ENCODE peak calls at places on chromosome X, in four cellular contexts. One of them, this sample, is unnamed.

GRCh38 chrX:39936886-39937770 is 160.6 kb downstream of the BCOR start:
- DNase-seq in dorsolateral prefrontal cortex: no peak
- DNase-seq in AG04450: no peak
- DNase-seq in heart right ventricle: no peak
- DNase-seq in this sample: no peak

GRCh38 chrX:110531873-110532272 is 173.2 kb downstream of the RTL9 start:
- DNase-seq in dorsolateral prefrontal cortex: no peak
- DNase-seq in AG04450: no peak
- DNase-seq in heart right ventricle: no peak
- DNase-seq in this sample: no peak

GRCh38 chrX:74420194-74421035 is 878 bp upstream of the SLC16A2 start:
- DNase-seq in dorsolateral prefrontal cortex: peak; percentile 54
- DNase-seq in AG04450: peak; percentile 16
- DNase-seq in heart right ventricle: peak; percentile 77
- DNase-seq in this sample: peak; percentile 75

GRCh38 chrX:44953734-44954502 is 80.9 kb downstream of the KDM6A start:
- DNase-seq in dorsolateral prefrontal cortex: no peak
- DNase-seq in AG04450: no peak
- DNase-seq in heart right ventricle: no peak
- DNase-seq in this sample: no peak

GRCh38 chrX:17613979-17614572 is 123.2 kb upstream of the SCML1 start:
- DNase-seq in dorsolateral prefrontal cortex: no peak
- DNase-seq in AG04450: no peak
- DNase-seq in heart right ventricle: no peak
- DNase-seq in this sample: no peak

GRCh38 chrX:111041018-111041462 is 55.0 kb upstream of the PAK3 start:
- DNase-seq in dorsolateral prefrontal cortex: no peak
- DNase-seq in AG04450: peak; percentile 20
- DNase-seq in heart right ventricle: no peak
- DNase-seq in this sample: no peak

GRCh38 chrX:113539599-113540356 is 699.1 kb upstream of the AMOT start:
- DNase-seq in dorsolateral prefrontal cortex: no peak
- DNase-seq in AG04450: no peak
- DNase-seq in heart right ventricle: no peak
- DNase-seq in this sample: no peak

GRCh38 chrX:103716967-103717366 is 6.3 kb downstream of the TMEM31 start:
- DNase-seq in dorsolateral prefrontal cortex: no peak
- DNase-seq in AG04450: peak; percentile 24
- DNase-seq in heart right ventricle: no peak
- DNase-seq in this sample: no peak

GRCh38 chrX:68415289-68415688 is 18.0 kb downstream of the OPHN1 start:
- DNase-seq in dorsolateral prefrontal cortex: no peak
- DNase-seq in AG04450: no peak
- DNase-seq in heart right ventricle: peak; percentile 28
- DNase-seq in this sample: no peak

GRCh38 chrX:16666541-16666940 is 16.6 kb downstream of the S100G start:
- DNase-seq in dorsolateral prefrontal cortex: no peak
- DNase-seq in AG04450: no peak
- DNase-seq in heart right ventricle: no peak
- DNase-seq in this sample: no peak

GRCh38 chrX:150565551-150565950 is 2.9 kb upstream of the MTM1 start:
- DNase-seq in dorsolateral prefrontal cortex: no peak
- DNase-seq in AG04450: no peak
- DNase-seq in heart right ventricle: no peak
- DNase-seq in this sample: no peak

GRCh38 chrX:115560211-115560977 is 580 bp upstream of the PLS3 start:
- DNase-seq in dorsolateral prefrontal cortex: no peak
- DNase-seq in AG04450: no peak
- DNase-seq in heart right ventricle: no peak
- DNase-seq in this sample: no peak

GRCh38 chrX:5957506-5957905 is 271.2 kb downstream of the NLGN4X start:
- DNase-seq in dorsolateral prefrontal cortex: no peak
- DNase-seq in AG04450: no peak
- DNase-seq in heart right ventricle: no peak
- DNase-seq in this sample: no peak

GRCh38 chrX:43618376-43619205 is 37.5 kb upstream of the MAOA start:
- DNase-seq in dorsolateral prefrontal cortex: no peak
- DNase-seq in AG04450: no peak
- DNase-seq in heart right ventricle: no peak
- DNase-seq in this sample: no peak

GRCh38 chrX:50618788-50619558 is 148.3 kb upstream of the DGKK start:
- DNase-seq in dorsolateral prefrontal cortex: no peak
- DNase-seq in AG04450: no peak
- DNase-seq in heart right ventricle: no peak
- DNase-seq in this sample: no peak

GRCh38 chrX:114964374-114964773 is 53.0 kb downstream of the IL13RA2 start:
- DNase-seq in dorsolateral prefrontal cortex: no peak
- DNase-seq in AG04450: no peak
- DNase-seq in heart right ventricle: no peak
- DNase-seq in this sample: no peak

GRCh38 chrX:41009816-41010187 is 75.4 kb upstream of the USP9X start:
- DNase-seq in dorsolateral prefrontal cortex: no peak
- DNase-seq in AG04450: no peak
- DNase-seq in heart right ventricle: no peak
- DNase-seq in this sample: no peak

GRCh38 chrX:134807039-134807729 is 148.9 kb upstream of the PLAC1 start:
- DNase-seq in dorsolateral prefrontal cortex: peak; percentile 88
- DNase-seq in AG04450: peak; percentile 83
- DNase-seq in heart right ventricle: peak; percentile 81
- DNase-seq in this sample: peak; percentile 76

GRCh38 chrX:15855562-15856256 is 1.1 kb upstream of the AP1S2 start:
- DNase-seq in dorsolateral prefrontal cortex: no peak
- DNase-seq in AG04450: no peak
- DNase-seq in heart right ventricle: no peak
- DNase-seq in this sample: no peak

GRCh38 chrX:40282901-40283674 is 185.3 kb upstream of the BCOR start:
- DNase-seq in dorsolateral prefrontal cortex: no peak
- DNase-seq in AG04450: no peak
- DNase-seq in heart right ventricle: no peak
- DNase-seq in this sample: no peak

GRCh38 chrX:41655631-41656030 is 33.1 kb upstream of the GPR34 start:
- DNase-seq in dorsolateral prefrontal cortex: no peak
- DNase-seq in AG04450: no peak
- DNase-seq in heart right ventricle: no peak
- DNase-seq in this sample: no peak

GRCh38 chrX:16786791-16787735 is 797 bp downstream of the TXLNG start:
- DNase-seq in dorsolateral prefrontal cortex: no peak
- DNase-seq in AG04450: no peak
- DNase-seq in heart right ventricle: peak; percentile 18
- DNase-seq in this sample: no peak

GRCh38 chrX:44903842-44904530 is 31.0 kb downstream of the KDM6A start:
- DNase-seq in dorsolateral prefrontal cortex: no peak
- DNase-seq in AG04450: no peak
- DNase-seq in heart right ventricle: no peak
- DNase-seq in this sample: no peak

GRCh38 chrX:41092776-41093175 is 7.5 kb downstream of the USP9X start:
- DNase-seq in dorsolateral prefrontal cortex: no peak
- DNase-seq in AG04450: no peak
- DNase-seq in heart right ventricle: no peak
- DNase-seq in this sample: no peak

DNA sequence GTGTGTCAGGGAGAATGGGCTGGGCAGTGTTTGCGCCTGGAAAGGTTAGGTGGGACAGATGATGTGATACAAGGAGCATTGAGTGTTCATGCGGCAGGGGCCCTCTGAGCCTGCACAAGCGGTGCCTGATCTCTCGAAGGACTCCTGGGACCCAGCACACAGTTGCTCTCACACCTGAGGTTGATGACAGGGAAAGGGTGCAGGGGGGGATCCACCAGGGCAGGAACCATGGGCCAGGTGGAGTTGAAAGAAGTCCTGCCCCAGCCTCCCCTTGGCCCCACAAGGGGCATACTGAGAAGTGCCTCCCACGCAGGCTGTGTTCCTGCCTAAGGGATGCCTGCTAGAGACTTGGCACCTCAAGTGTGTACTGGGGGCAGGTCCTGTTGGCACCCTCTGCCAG is 33.1 kb downstream of the TKTL1 start:
- DNase-seq in dorsolateral prefrontal cortex: no peak
- DNase-seq in AG04450: no peak
- DNase-seq in heart right ventricle: no peak
- DNase-seq in this sample: no peak
- TF ChIP-seq CTCF in dorsolateral prefrontal cortex: no peak
- TF ChIP-seq CTCF in AG04450: no peak
- TF ChIP-seq CTCF in heart right ventricle: no peak
- TF ChIP-seq CTCF in this sample: no peak

GRCh38 chrX:130025256-130025655 is 42.8 kb downstream of the BCORL1 start:
- DNase-seq in dorsolateral prefrontal cortex: no peak
- DNase-seq in AG04450: no peak
- DNase-seq in heart right ventricle: no peak
- DNase-seq in this sample: no peak
- TF ChIP-seq CTCF in dorsolateral prefrontal cortex: no peak
- TF ChIP-seq CTCF in AG04450: no peak
- TF ChIP-seq CTCF in heart right ventricle: no peak
- TF ChIP-seq CTCF in this sample: no peak

GRCh38 chrX:47632664-47633063 is 2.9 kb upstream of the CFP start:
- DNase-seq in dorsolateral prefrontal cortex: no peak
- DNase-seq in AG04450: no peak
- DNase-seq in heart right ventricle: no peak
- DNase-seq in this sample: no peak

GRCh38 chrX:47631676-47632075 is 1.9 kb upstream of the CFP start:
- DNase-seq in dorsolateral prefrontal cortex: no peak
- DNase-seq in AG04450: no peak
- DNase-seq in heart right ventricle: no peak
- DNase-seq in this sample: no peak

GRCh38 chrX:47629419-47630210 is at the start of gene CFP:
- DNase-seq in dorsolateral prefrontal cortex: no peak
- DNase-seq in AG04450: no peak
- DNase-seq in heart right ventricle: no peak
- DNase-seq in this sample: no peak

GRCh38 chrX:47625365-47625764 is 4.4 kb downstream of the CFP start:
- DNase-seq in dorsolateral prefrontal cortex: no peak
- DNase-seq in AG04450: no peak
- DNase-seq in heart right ventricle: no peak
- DNase-seq in this sample: no peak

GRCh38 chrX:47628980-47629379 is 750 bp downstream of the CFP start:
- DNase-seq in dorsolateral prefrontal cortex: no peak
- DNase-seq in AG04450: no peak
- DNase-seq in heart right ventricle: no peak
- DNase-seq in this sample: no peak
- TF ChIP-seq CTCF in dorsolateral prefrontal cortex: no peak
- TF ChIP-seq CTCF in AG04450: no peak
- TF ChIP-seq CTCF in heart right ventricle: no peak
- TF ChIP-seq CTCF in this sample: no peak

DNA sequence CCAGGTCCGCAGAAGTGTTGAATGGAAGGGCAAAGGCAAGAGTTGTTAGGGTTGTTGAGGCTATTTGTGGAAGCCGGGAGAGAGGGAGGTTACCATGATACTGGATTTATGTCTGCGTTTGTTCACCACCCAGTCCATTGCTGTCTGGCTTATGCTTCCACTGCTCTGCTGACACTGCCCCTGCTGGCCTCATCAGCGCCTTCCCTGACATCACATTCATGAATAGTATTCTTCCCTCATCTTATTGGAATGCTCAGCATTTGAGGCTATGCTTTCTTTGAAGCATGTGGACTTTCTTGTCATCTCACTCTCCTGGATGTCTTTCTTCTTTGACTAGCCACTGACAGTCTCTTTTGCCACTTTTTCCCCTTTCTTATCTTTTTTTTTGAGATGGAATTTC is 10.3 kb downstream of the GNL3L start:
- DNase-seq in dorsolateral prefrontal cortex: no peak
- DNase-seq in AG04450: peak; percentile 20
- DNase-seq in heart right ventricle: no peak
- DNase-seq in this sample: no peak
- TF ChIP-seq CTCF in dorsolateral prefrontal cortex: no peak
- TF ChIP-seq CTCF in AG04450: peak; percentile 29
- TF ChIP-seq CTCF in heart right ventricle: no peak
- TF ChIP-seq CTCF in this sample: no peak

GRCh38 chrX:69424161-69424560 is 80.0 kb upstream of the NALF2 start:
- DNase-seq in dorsolateral prefrontal cortex: no peak
- DNase-seq in AG04450: no peak
- DNase-seq in heart right ventricle: no peak
- DNase-seq in this sample: no peak
- TF ChIP-seq CTCF in dorsolateral prefrontal cortex: peak; percentile 43
- TF ChIP-seq CTCF in AG04450: peak; percentile 36
- TF ChIP-seq CTCF in heart right ventricle: no peak
- TF ChIP-seq CTCF in this sample: peak; percentile 66

DNA sequence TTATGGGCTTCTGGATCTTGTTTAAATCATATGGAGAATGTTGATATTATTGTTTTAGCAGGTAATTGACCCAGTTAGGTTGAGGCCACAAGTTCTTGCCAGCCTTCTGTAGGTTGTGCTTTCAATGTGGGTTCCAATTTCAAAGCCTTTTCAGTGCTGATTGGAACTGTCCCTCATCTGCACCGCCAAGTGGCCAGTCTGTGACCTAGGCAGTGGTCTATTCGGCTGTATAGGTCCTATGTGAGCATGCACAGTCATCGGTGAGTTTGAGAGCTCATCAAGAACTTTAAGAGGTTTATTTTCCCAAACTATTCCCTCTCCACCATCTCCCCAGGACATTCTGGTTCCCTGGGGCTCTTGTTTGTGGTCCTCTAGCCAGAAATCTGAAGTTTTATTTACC is 35.7 kb downstream of the DDX53 start:
- DNase-seq in dorsolateral prefrontal cortex: no peak
- DNase-seq in AG04450: no peak
- DNase-seq in heart right ventricle: no peak
- DNase-seq in this sample: no peak
- TF ChIP-seq CTCF in dorsolateral prefrontal cortex: no peak
- TF ChIP-seq CTCF in AG04450: no peak
- TF ChIP-seq CTCF in heart right ventricle: no peak
- TF ChIP-seq CTCF in this sample: no peak

GRCh38 chrX:107714196-107714811 is 61.3 kb downstream of the TSC22D3 start:
- DNase-seq in dorsolateral prefrontal cortex: no peak
- DNase-seq in AG04450: no peak
- DNase-seq in heart right ventricle: no peak
- DNase-seq in this sample: no peak
- TF ChIP-seq CTCF in dorsolateral prefrontal cortex: no peak
- TF ChIP-seq CTCF in AG04450: peak; percentile 3
- TF ChIP-seq CTCF in heart right ventricle: no peak
- TF ChIP-seq CTCF in this sample: no peak

DNA sequence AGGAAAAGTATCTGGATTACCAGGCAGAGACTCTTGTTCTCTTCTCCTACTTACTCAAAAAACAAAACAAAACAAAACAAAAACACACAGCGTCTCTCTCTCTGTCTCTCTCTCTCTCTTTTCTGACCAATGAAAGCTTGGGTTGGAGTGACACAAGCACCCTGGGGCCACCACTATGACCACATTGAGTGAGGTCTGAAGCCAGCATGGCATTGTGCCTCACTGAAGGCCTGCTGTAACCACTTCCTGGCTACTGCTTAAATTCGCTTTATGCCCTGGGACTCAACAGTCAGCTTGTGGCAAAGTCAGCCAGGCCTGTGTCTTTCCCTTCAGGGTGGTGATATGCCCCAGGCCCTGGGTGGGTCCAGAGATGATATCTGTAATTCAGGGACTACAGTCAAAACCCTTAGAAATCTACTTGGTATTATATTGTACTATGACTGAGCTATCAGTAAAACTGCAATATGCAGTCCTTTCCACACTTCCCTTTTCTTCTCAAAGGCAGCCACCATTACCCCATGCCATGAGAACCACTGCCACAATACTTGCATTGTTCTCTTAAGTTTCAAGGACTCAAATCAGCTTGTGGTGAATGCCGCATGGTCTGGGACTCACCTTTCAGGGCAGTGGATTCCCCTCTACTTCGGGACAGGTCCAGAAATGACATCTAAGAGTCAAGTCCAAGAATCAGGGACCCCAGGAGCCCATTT is 606.8 kb upstream of the KLHL4 start:
- DNase-seq in dorsolateral prefrontal cortex: no peak
- DNase-seq in AG04450: no peak
- DNase-seq in heart right ventricle: no peak
- DNase-seq in this sample: no peak
- TF ChIP-seq CTCF in dorsolateral prefrontal cortex: no peak
- TF ChIP-seq CTCF in AG04450: no peak
- TF ChIP-seq CTCF in heart right ventricle: no peak
- TF ChIP-seq CTCF in this sample: no peak

This sample was measured in type B pancreatic cell.